ENCODE peak calls at places on chromosomes 16 and 17, in nine cellular contexts. C is Peyer's patch, Z is right atrium auricular region, L is right lobe of liver, B is kidney, T is uterus, A is HepG2, U is colonic mucosa, K is neural progenitor cell. Q is an unnamed sample.
A peak's percentile ranks its signal among the peaks of the same experiment; 100 is the strongest.

GRCh38 chr17:64718058-64718457 is 56.0 kb upstream of the SMURF2 start:
- DNase-seq in T (no peak), C (no peak), U (no peak), A (no peak), B (no peak), K (no peak), L (no peak), Z (no peak), Q (no peak)

GRCh38 chr17:35022536-35023063 is 40.9 kb downstream of the RFFL start:
- DNase-seq in B (peak; percentile 89), T (peak; percentile 64), C (peak; percentile 84), K (no peak), A (peak; percentile 24), Z (peak; percentile 88), U (peak; percentile 23), L (peak; percentile 77), Q (peak; percentile 68)

GRCh38 chr17:77746901-77747620 is 211.4 kb upstream of the TNRC6C start:
- DNase-seq in K (peak; percentile 95), B (no peak), C (no peak), Z (no peak), U (no peak), T (no peak), A (no peak), L (peak; percentile 32), Q (no peak)

GRCh38 chr17:39527220-39527813 is 66.0 kb downstream of the CDK12 start:
- DNase-seq in C (no peak), K (peak; percentile 39), B (no peak), L (no peak), U (no peak), Z (no peak), A (peak; percentile 33), T (no peak), Q (no peak)

GRCh38 chr17:63418540-63418939 is 27.6 kb downstream of the CYB561 start:
- DNase-seq in Z (no peak), L (no peak), U (no peak), K (no peak), C (no peak), T (no peak), A (no peak), B (no peak), Q (no peak)

GRCh38 chr17:1177099-1177996 is 2.4 kb downstream of the ABR start:
- DNase-seq in A (no peak), U (no peak), L (no peak), B (no peak), Z (no peak), K (no peak), C (no peak), T (peak; percentile 67), Q (peak; percentile 43)

GRCh38 chr16:57231821-57232350 is 13.2 kb upstream of the ARL2BP start:
- DNase-seq in Z (no peak), T (no peak), C (no peak), A (no peak), B (no peak), U (no peak), L (no peak), K (no peak), Q (no peak)

GRCh38 chr16:11630230-11631056 is 37.8 kb upstream of the SNN start:
- DNase-seq in B (no peak), K (no peak), A (peak; percentile 78), T (no peak), U (no peak), Z (no peak), L (no peak), C (no peak), Q (no peak)

GRCh38 chr16:88651276-88651988 is 579 bp upstream of the CYBA start:
- DNase-seq in T (no peak), A (peak; percentile 94), U (peak; percentile 70), L (peak; percentile 73), K (peak; percentile 47), Z (no peak), C (peak; percentile 95), B (peak; percentile 96), Q (peak; percentile 48)

GRCh38 chr16:8712589-8713361 is 38.4 kb downstream of the ABAT start:
- DNase-seq in C (no peak), L (no peak), K (peak; percentile 78), U (no peak), B (no peak), A (no peak), T (no peak), Z (no peak), Q (no peak)

GRCh38 chr17:81222906-81223757 is at the start of gene CEP131:
- DNase-seq in C (peak; percentile 99), K (peak; percentile 99), U (peak; percentile 100), A (peak; percentile 97), L (peak; percentile 100), Z (peak; percentile 98), B (peak; percentile 100), T (peak; percentile 98), Q (peak; percentile 100)

GRCh38 chr17:2018716-2019490 is 6.2 kb downstream of the RTN4RL1 start:
- DNase-seq in U (no peak), T (no peak), K (no peak), B (no peak), L (no peak), A (no peak), Z (no peak), C (no peak), Q (no peak)

GRCh38 chr17:50482110-50482509 is 3.5 kb downstream of the RSAD1 start:
- DNase-seq in A (no peak), U (no peak), Z (no peak), L (no peak), C (no peak), K (no peak), T (no peak), B (no peak), Q (no peak)

GRCh38 chr16:69294051-69294450 is 17.1 kb upstream of the VPS4A start:
- DNase-seq in C (no peak), B (no peak), T (no peak), L (no peak), K (no peak), Z (no peak), U (no peak), A (no peak), Q (no peak)

GRCh38 chr17:65013613-65014391 is 42.7 kb downstream of the GNA13 start:
- DNase-seq in L (no peak), A (peak; percentile 28), U (no peak), B (no peak), Z (no peak), C (no peak), T (peak; percentile 51), K (no peak), Q (no peak)

GRCh38 chr17:80938556-80938955 is 53.1 kb upstream of the CHMP6 start:
- DNase-seq in Z (no peak), K (no peak), A (no peak), L (no peak), U (no peak), C (no peak), B (no peak), T (peak; percentile 15), Q (no peak)

GRCh38 chr16:25925466-25925865 is 233.7 kb downstream of the HS3ST4 start:
- DNase-seq in A (no peak), U (no peak), C (no peak), T (no peak), Z (no peak), L (no peak), K (peak; percentile 66), B (no peak), Q (no peak)

GRCh38 chr17:80035937-80036714 is at the start of gene CCDC40:
- DNase-seq in B (peak; percentile 97), Z (peak; percentile 81), U (peak; percentile 88), C (peak; percentile 91), T (peak; percentile 82), A (peak; percentile 72), L (peak; percentile 91), K (peak; percentile 94), Q (peak; percentile 87)

GRCh38 chr17:50289268-50289667 is 15.0 kb downstream of the TMEM92 start:
- DNase-seq in T (peak; percentile 67), C (no peak), L (no peak), A (no peak), B (peak; percentile 16), K (no peak), U (no peak), Z (no peak), Q (no peak)

GRCh38 chr17:27540300-27541105 is 84.3 kb downstream of the KSR1 start:
- DNase-seq in K (no peak), Z (peak; percentile 97), A (peak; percentile 66), T (peak; percentile 95), B (peak; percentile 93), L (peak; percentile 87), C (peak; percentile 91), U (peak; percentile 75), Q (peak; percentile 76)

DNA sequence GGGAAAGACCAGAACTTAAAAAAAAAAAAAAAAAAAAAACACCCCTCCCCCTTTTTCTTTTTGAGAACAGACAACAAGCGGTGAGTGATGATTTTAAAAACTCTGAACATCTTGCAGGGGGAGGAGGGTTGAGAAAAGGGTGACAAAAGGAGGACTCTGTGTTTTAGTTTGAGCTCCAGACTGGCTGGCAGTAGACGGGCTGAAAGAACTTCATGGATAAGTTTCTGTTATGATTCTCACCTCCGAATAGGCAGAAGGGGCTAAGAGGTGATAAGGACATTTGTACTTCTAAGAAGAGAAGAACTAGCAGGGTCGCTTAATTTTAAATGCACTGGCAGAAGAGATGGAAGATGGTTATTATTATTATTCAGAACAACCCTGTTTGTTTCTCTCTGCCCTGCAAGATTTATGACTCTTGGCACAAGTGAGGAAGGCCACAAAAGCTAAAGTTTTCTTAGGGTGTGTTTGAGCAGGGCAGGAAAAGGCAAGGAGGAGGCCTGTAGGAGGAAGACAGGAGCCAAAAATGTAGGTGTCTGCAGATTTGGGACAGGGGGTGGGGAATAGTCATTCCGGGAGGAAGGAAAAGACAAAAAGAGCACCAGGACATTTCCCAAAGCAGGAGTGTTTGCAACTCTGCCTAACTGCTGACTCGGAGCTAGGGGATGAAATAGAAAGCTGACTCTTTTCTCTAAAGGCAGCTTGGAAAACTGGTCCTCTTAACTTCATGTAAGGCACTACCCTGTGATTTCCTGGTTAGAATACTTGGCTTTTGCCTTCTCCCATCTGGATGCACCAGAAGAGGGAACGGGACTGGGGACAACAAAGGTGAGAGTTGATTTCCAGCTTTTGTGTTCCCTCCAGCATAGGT is 11.9 kb upstream of the HOXB2 start:
- DNase-seq in T (no peak), L (no peak), A (no peak), B (no peak), Z (no peak), U (no peak), K (no peak), C (no peak), Q (no peak)
- H3K4me1 ChIP-seq in T (peaks cover 8% of the 10 kb centered on the region), L (no peaks in the 10 kb centered on the region), A (no peaks in the 10 kb centered on the region), B (peaks cover 31% of the 10 kb centered on the region), Z (peaks cover 22% of the 10 kb centered on the region), U (peaks cover 12% of the 10 kb centered on the region), K (no peaks in the 10 kb centered on the region), C (peaks cover 4% of the 10 kb centered on the region), Q (peaks cover 19% of the 10 kb centered on the region)

GRCh38 chr16:3182608-3183444 is 5.2 kb upstream of the OR1F1 start:
- DNase-seq in C (peak; percentile 67), T (no peak), A (peak; percentile 70), U (peak; percentile 59), K (peak; percentile 73), L (no peak), Z (no peak), B (no peak), Q (no peak)
- TF ChIP-seq CTCF in C (no peak), T (no peak), A (peak; percentile 10), U (peak; percentile 26), K (peak; percentile 45), L (peak; percentile 35), Z (peak; percentile 42), B (no peak), Q (peak; percentile 40)

GRCh38 chr16:85367485-85367884 is 245.6 kb upstream of the GSE1 start:
- DNase-seq in T (no peak), L (no peak), K (no peak), U (no peak), A (no peak), C (no peak), Z (no peak), B (no peak), Q (no peak)
- H3K4me1 ChIP-seq in T (no peaks in the 10 kb centered on the region), L (peaks cover 1% of the 10 kb centered on the region), K (peaks cover 14% of the 10 kb centered on the region), U (peaks cover 4% of the 10 kb centered on the region), A (peaks cover 6% of the 10 kb centered on the region), C (no peaks in the 10 kb centered on the region), Z (peaks cover 47% of the 10 kb centered on the region), B (peaks cover 10% of the 10 kb centered on the region), Q (peaks cover 33% of the 10 kb centered on the region)

GRCh38 chr16:31143036-31143888 is 6.6 kb downstream of the PRSS36 start:
- DNase-seq in U (peak; percentile 50), Z (no peak), B (peak; percentile 85), T (peak; percentile 53), L (no peak), A (no peak), K (no peak), C (peak; percentile 56), Q (no peak)
- TF ChIP-seq CTCF in U (no peak), Z (no peak), B (no peak), T (no peak), L (no peak), A (peak; percentile 12), K (peak; percentile 13), C (no peak), Q (no peak)

Q was measured in left ventricle myocardium inferior.